ENCODE peak calls at places on chromosomes 13 and 19, in seven cellular contexts. C, P, G, Y, V, L and M are unnamed samples. For H3K27me3, the result is how much of the 10 kb centered on the place peaks cover.

GRCh38 chr13:47588676-47589075 is 412.4 kb downstream of the SUCLA2 start:
- DNase-seq in P (no peak), Y (peak), L (no peak), G (no peak), C (no peak), V (no peak), M (no peak)

GRCh38 chr13:36918246-36919060 is 1.6 kb downstream of the SMAD9 start:
- DNase-seq in P (no peak), C (no peak), V (no peak), L (no peak), Y (peak), G (no peak), M (no peak)

GRCh38 chr13:113836917-113837553 is 26.8 kb downstream of the GAS6 start:
- DNase-seq in V (peak), C (peak), P (no peak), Y (peak), G (no peak), L (no peak), M (no peak)

GRCh38 chr19:4071610-4072009 is 4.9 kb upstream of the ZBTB7A start:
- DNase-seq in Y (no peak), G (no peak), C (no peak), V (no peak), L (no peak), P (no peak), M (no peak)

GRCh38 chr19:4208385-4209094 is 20.8 kb upstream of the EBI3 start:
- DNase-seq in V (no peak), Y (peak), G (peak), C (peak), L (peak), P (no peak), M (no peak)

GRCh38 chr13:46893820-46894533 is 2.9 kb downstream of the HTR2A start:
- DNase-seq in V (peak), L (peak), Y (peak), C (peak), G (peak), P (no peak), M (peak)

GRCh38 chr19:4174212-4174894 is 8.0 kb downstream of the SIRT6 start:
- DNase-seq in G (no peak), Y (no peak), P (no peak), V (no peak), C (no peak), L (peak), M (no peak)

GRCh38 chr19:37551123-37551993 is 43.2 kb downstream of the ZNF571 start:
- DNase-seq in P (no peak), V (no peak), C (no peak), L (peak), Y (peak), G (peak), M (peak)

GRCh38 chr13:106471957-106472543 is 63.4 kb downstream of the EFNB2 start:
- DNase-seq in Y (peak), G (peak), L (peak), V (no peak), C (peak), P (peak), M (peak)

GRCh38 chr19:16851031-16851712 is 22.0 kb downstream of the SIN3B start:
- DNase-seq in L (no peak), G (no peak), C (no peak), V (no peak), Y (no peak), P (no peak), M (no peak)

GRCh38 chr13:52868190-52868589 is 19.8 kb upstream of the PCDH8 start:
- DNase-seq in C (no peak), Y (no peak), L (no peak), V (no peak), P (no peak), G (no peak), M (peak)

GRCh38 chr13:40585911-40586471 is 80.5 kb downstream of the FOXO1 start:
- DNase-seq in Y (peak), G (no peak), C (no peak), V (no peak), P (no peak), L (no peak), M (no peak)

GRCh38 chr19:30227071-30227621 is 145.0 kb upstream of the ZNF536 start:
- DNase-seq in G (peak), C (no peak), V (no peak), Y (no peak), P (no peak), L (no peak), M (no peak)

GRCh38 chr19:34135401-34135800 is 36.9 kb upstream of the LSM14A start:
- DNase-seq in C (no peak), P (no peak), V (no peak), G (no peak), Y (no peak), L (no peak), M (no peak)

GRCh38 chr13:30196025-30196424 is 111.3 kb downstream of the KATNAL1 start:
- DNase-seq in L (no peak), P (no peak), Y (peak), G (peak), V (no peak), C (no peak), M (no peak)

GRCh38 chr13:68927387-68928026 is 1180.1 kb upstream of the ATXN8OS start:
- DNase-seq in P (no peak), G (peak), Y (no peak), C (peak), V (no peak), L (peak), M (no peak)

GRCh38 chr19:48480476-48481190 is 11.5 kb downstream of the CYTH2 start:
- DNase-seq in V (no peak), Y (peak), G (no peak), C (no peak), L (peak), P (no peak), M (no peak)

GRCh38 chr19:4904481-4904880 is 1.8 kb upstream of the ARRDC5 start:
- DNase-seq in Y (no peak), P (no peak), C (no peak), G (no peak), V (no peak), L (peak), M (no peak)

GRCh38 chr13:51286135-51287002 is 53.1 kb upstream of the SERPINE3 start:
- DNase-seq in V (peak), L (peak), Y (peak), G (peak), P (peak), C (peak), M (peak)

GRCh38 chr19:7533281-7533819 is 2.2 kb upstream of the PNPLA6 start:
- DNase-seq in L (peak), C (no peak), Y (peak), G (peak), P (no peak), V (peak), M (no peak)

GRCh38 chr19:39032164-39032918 is at the start of gene FBXO27:
- DNase-seq in V (peak), G (peak), C (peak), Y (peak), L (peak), P (no peak), M (peak)

GRCh38 chr13:105311094-105311493 is 1224.4 kb downstream of the EFNB2 start:
- DNase-seq in G (no peak), P (no peak), Y (no peak), L (no peak), C (no peak), V (no peak), M (no peak)

GRCh38 chr19:14383556-14383897 is 2.3 kb downstream of the ADGRE5 start:
- DNase-seq in G (no peak), V (no peak), P (no peak), L (peak), Y (peak), C (no peak), M (no peak)

GRCh38 chr13:99614465-99614885 is 113.2 kb downstream of the TM9SF2 start:
- DNase-seq in G (peak), C (no peak), L (peak), Y (peak), V (no peak), P (no peak), M (no peak)

DNA sequence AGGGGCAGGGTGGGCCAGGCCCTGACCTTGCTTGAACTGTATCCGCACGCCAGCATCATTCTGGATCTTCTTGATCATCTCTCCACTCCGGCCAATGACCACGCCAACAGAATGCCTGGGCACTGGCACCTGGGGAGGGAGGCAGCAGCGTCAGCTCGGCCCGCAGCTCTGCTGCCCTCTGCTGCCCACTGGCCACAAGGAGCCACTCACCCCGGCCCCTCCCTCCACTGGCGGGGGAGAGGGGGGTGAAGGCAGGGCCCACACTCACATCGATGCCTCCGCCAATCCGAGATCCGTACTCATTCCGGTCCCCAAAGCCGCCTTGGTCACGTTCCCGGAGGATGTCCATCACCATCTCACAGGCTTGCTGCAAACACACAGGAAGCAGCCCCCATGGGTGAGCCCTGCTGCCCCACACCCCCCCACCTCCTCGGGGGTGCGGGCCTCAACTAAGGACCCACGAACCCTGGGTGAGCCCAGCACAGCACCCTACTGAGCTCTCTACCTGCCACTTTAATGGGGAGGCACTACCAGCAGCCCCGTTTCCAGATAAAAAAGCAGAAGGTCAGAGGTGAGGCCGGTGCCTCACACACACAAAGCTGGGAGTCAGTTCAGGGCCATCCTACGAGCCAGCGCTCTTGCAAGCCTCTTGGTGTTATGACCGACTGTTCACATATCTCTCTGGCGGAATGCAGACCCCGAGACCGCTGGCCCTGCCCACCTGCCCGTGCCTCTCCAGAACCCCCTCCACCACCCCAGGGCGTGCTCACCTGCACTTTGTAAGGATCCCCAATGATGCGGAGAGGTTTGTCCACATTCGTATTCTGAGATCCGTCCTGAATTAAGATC is 6.7 kb downstream of the KHSRP start:
- DNase-seq in Y (peak), C (no peak), V (no peak), G (peak), L (no peak), P (no peak), M (no peak)
- TF ChIP-seq CTCF in Y (peak), C (no peak), V (peak), G (peak), L (no peak), P (no peak), M (peak)

DNA sequence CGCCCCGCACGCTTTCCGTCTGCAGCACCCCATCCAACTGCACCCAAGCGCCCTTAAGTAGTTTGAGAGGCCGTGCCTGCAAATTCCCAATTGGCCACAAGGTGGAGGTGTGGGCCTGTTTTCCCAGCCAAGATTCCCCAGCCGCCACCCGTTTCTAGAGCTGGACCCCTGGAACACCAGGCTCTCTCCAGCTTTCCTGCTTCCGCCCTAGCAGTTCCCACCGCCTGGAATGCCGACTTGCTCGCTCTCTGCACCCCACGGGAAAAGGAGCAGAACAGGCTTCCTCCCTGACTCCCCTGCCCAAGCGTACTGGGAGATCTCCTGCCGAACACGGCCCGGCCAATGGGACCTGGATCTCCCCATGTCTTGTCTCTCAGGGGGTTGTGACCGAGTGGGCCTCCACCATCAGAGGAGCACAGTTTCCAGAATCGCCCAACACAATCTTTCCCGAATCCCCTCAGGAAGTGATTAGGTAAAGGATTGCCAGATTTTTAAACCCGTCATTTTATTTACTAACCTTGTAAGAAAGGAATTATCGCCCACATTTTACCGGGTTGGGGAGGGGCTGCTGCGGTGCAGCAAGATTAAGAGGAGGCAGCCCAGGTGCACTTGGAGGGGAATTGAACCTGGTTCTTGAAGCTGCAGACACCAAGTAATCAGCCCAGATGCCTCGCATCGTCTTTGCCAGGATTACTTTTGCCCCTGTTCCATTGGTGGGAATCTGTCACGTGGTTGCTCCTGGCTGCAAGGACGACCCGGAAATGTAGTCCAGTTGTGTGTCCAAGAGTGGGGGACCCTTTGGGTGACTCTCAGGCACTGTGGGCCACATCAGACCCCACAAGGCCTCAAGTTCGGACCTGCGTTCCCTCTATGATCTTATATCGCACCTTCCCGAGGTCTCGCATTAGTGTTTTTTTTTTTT is 3.5 kb upstream of the NAPSA start:
- DNase-seq in C (peak), P (peak), Y (peak), L (peak), V (peak), G (peak), M (peak)
- H3K4me3 ChIP-seq in C (peak), P (peak), Y (peak), L (peak), V (peak), G (peak), M (peak)

GRCh38 chr13:112102243-112102642 is 35.3 kb downstream of the SOX1 start:
- DNase-seq in V (no peak), C (no peak), Y (no peak), G (no peak), P (no peak), L (no peak), M (no peak)
- H3K27me3 ChIP-seq in V (half or more), C (half or more), Y (half or more), G (half or more), P (under half), L (half or more), M (under half)

GRCh38 chr13:108176685-108177274 is 38.6 kb downstream of the LIG4 start:
- DNase-seq in C (peak), G (peak), Y (peak), V (peak), P (no peak), L (peak), M (no peak)
- TF ChIP-seq CTCF in C (peak), G (peak), Y (peak), V (peak), P (no peak), L (peak), M (peak)

GRCh38 chr13:20174656-20175405 is 14.0 kb upstream of the GJA3 start:
- DNase-seq in G (peak), P (peak), Y (peak), C (peak), L (peak), V (peak), M (peak)
- H3K4me3 ChIP-seq in G (no peak), P (peak), Y (no peak), C (peak), L (no peak), V (peak), M (no peak)

DNA sequence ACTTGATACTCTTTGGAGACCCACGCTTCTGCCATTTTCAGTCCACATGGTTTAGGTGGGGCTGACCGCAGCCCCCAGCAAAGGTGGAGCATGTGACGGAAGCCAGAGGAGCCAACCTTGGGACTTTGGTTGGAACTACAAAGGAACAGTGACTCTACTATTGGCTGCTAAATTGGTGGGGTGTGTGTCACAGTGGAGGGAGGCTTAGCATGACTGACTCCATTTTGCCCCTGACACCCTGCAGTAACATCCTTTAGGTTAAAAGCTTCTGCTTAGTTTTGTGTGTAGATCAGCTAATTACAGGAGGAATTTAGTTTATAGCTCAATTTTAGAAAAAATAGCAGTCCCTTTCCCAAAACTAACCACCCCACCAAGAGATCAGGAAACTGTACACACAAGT is 6.6 kb downstream of the SDHAF1 start:
- DNase-seq in L (no peak), P (no peak), C (no peak), G (no peak), V (no peak), Y (no peak), M (no peak)
- H3K27me3 ChIP-seq in L (under half), P (under half), C (under half), G (under half), V (under half), Y (under half), M (under half)

GRCh38 chr19:46716013-46716671 is 772 bp downstream of the PRKD2 start:
- DNase-seq in P (no peak), V (peak), L (peak), C (no peak), G (peak), Y (peak), M (no peak)
- TF ChIP-seq CTCF in P (no peak), V (peak), L (no peak), C (no peak), G (peak), Y (no peak), M (no peak)

DNA sequence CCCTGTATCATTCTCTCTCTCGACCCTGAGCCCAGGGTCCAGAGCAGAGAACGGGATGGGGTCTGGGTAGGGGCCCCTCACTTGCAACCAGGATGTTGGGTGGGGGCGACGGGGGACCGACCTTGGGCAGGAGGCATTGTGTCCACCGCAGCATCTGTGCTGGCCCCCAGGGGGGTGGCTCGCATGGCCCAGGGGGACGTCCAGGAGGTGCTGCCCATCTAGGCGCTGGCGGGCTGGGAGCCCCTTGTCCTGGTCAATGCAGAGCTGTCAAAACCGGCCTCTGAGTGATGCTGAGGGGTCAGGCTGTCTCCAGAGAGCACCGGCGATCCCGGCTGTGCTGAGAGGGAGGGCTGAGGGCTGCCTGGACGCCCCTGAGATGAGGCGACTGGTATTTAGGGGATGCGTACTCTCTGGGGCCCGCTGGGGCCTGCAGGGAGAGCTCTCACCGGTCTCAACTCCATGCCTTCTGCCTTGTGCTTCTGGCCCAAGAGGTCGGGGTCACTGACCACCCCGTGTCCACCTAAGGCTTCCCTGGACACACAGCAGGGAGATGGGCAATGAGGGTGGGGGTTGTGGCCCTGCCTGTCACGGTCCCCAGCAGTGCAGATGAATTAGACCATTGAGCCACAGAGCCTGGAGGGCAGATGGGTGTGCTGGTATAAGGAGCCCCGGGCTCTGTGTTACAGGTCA is 8.5 kb downstream of the RPS9 start:
- DNase-seq in Y (no peak), G (peak), P (no peak), C (peak), V (no peak), L (no peak), M (peak)
- H3K4me3 ChIP-seq in Y (no peak), G (no peak), P (no peak), C (no peak), V (no peak), L (no peak), M (no peak)